ENCODE peak calls at places on chromosomes 11 and 22, in seven cellular contexts. Z, B, P, S, Y, F and L are unnamed samples.

GRCh38 chr22:49466926-49467590 is 360.6 kb downstream of the BRD1 start:
- DNase-seq in S (no peak), F (no peak), B (no peak), Y (no peak), P (no peak), Z (no peak), L (no peak)

GRCh38 chr22:22702159-22702873 is 57.9 kb downstream of the GGTLC2 start:
- DNase-seq in S (no peak), Z (peak; percentile 9), B (peak; percentile 35), Y (no peak), F (no peak), P (no peak), L (no peak)

GRCh38 chr11:75352417-75353206 is 1.2 kb upstream of the ARRB1 start:
- DNase-seq in B (no peak), S (peak; percentile 26), Y (no peak), P (no peak), Z (peak; percentile 98), F (no peak), L (no peak)

GRCh38 chr22:47303161-47303890 is 540.9 kb downstream of the TBC1D22A start:
- DNase-seq in Y (no peak), Z (no peak), B (no peak), P (no peak), S (no peak), F (no peak), L (no peak)

GRCh38 chr11:67265633-67266423 is 445 bp upstream of the GRK2 start:
- DNase-seq in Z (peak; percentile 82), Y (peak; percentile 65), F (peak; percentile 88), B (no peak), P (peak; percentile 84), S (peak; percentile 70), L (peak; percentile 33)

GRCh38 chr11:132496341-132496740 is 1036.0 kb downstream of the OPCML start:
- DNase-seq in S (peak; percentile 80), B (no peak), F (no peak), Y (peak; percentile 70), P (no peak), Z (no peak), L (no peak)

GRCh38 chr11:57363131-57363530 is 17.8 kb downstream of the PRG3 start:
- DNase-seq in F (no peak), B (no peak), S (no peak), Y (no peak), Z (no peak), P (no peak), L (no peak)

GRCh38 chr11:123523539-123523938 is 93.5 kb downstream of the GRAMD1B start:
- DNase-seq in B (no peak), Y (no peak), P (no peak), F (no peak), Z (no peak), S (no peak), L (no peak)

GRCh38 chr11:103055174-103055890 is 36.6 kb downstream of the DCUN1D5 start:
- DNase-seq in F (peak; percentile 21), S (no peak), Y (peak; percentile 63), Z (peak; percentile 65), B (no peak), P (peak; percentile 8), L (peak; percentile 65)

GRCh38 chr11:47433157-47433556 is 6.9 kb upstream of the PSMC3 start:
- DNase-seq in Z (no peak), S (no peak), B (peak; percentile 35), P (no peak), F (no peak), Y (peak; percentile 69), L (no peak)

GRCh38 chr11:130719516-130719915 is 196.8 kb downstream of the SNX19 start:
- DNase-seq in Y (peak; percentile 90), F (no peak), S (no peak), B (no peak), P (no peak), Z (no peak), L (peak; percentile 71)

GRCh38 chr11:88455974-88456373 is 118.4 kb upstream of the CTSC start:
- DNase-seq in F (no peak), S (no peak), Y (no peak), P (no peak), B (no peak), Z (no peak), L (no peak)

GRCh38 chr11:45872513-45873356 is 12.7 kb upstream of the MAPK8IP1 start:
- DNase-seq in F (peak; percentile 89), B (peak; percentile 41), Z (peak; percentile 86), S (no peak), P (peak; percentile 80), Y (peak; percentile 98), L (peak; percentile 95)

GRCh38 chr11:114162719-114163123 is 103.2 kb downstream of the ZBTB16 start:
- DNase-seq in Z (peak; percentile 95), B (peak; percentile 100), F (peak; percentile 61), P (no peak), Y (peak; percentile 96), S (peak; percentile 94), L (peak; percentile 94)

GRCh38 chr11:106533046-106533445 is 455.6 kb downstream of the AASDHPPT start:
- DNase-seq in F (no peak), B (no peak), Y (no peak), Z (no peak), S (no peak), P (no peak), L (no peak)

GRCh38 chr11:8055111-8055835 is 25.7 kb upstream of the TUB start:
- DNase-seq in P (peak; percentile 5), S (no peak), Y (no peak), Z (no peak), F (no peak), B (no peak), L (no peak)

GRCh38 chr11:119590651-119591308 is 138.2 kb downstream of the NECTIN1 start:
- DNase-seq in B (no peak), Y (no peak), Z (peak; percentile 55), F (no peak), P (no peak), S (no peak), L (no peak)